ENCODE peak calls at places on chromosomes 1 and 21, in ten cellular contexts. One of them, this sample, is unnamed.

GRCh38 chr1:228362884-228363450 is 43.7 kb downstream of the TRIM11 start:
- DNase-seq in tibial nerve: no peak
- DNase-seq in heart right ventricle: no peak
- DNase-seq in A673: no peak
- DNase-seq in GM12878: no peak
- DNase-seq in lower leg skin: no peak
- DNase-seq in PC-3: no peak
- DNase-seq in dorsolateral prefrontal cortex: no peak
- DNase-seq in foreskin fibroblast: no peak
- DNase-seq in AG10803: no peak
- DNase-seq in this sample: no peak

GRCh38 chr1:116870322-116870721 is 39.4 kb upstream of the PTGFRN start:
- DNase-seq in tibial nerve: no peak
- DNase-seq in heart right ventricle: no peak
- DNase-seq in A673: no peak
- DNase-seq in GM12878: no peak
- DNase-seq in lower leg skin: no peak
- DNase-seq in PC-3: no peak
- DNase-seq in dorsolateral prefrontal cortex: no peak
- DNase-seq in foreskin fibroblast: no peak
- DNase-seq in AG10803: no peak
- DNase-seq in this sample: no peak

GRCh38 chr1:6419803-6420593 is at the start of gene HES2:
- DNase-seq in tibial nerve: no peak
- DNase-seq in heart right ventricle: no peak
- DNase-seq in A673: no peak
- DNase-seq in GM12878: no peak
- DNase-seq in lower leg skin: no peak
- DNase-seq in PC-3: peak; percentile 77
- DNase-seq in dorsolateral prefrontal cortex: no peak
- DNase-seq in foreskin fibroblast: no peak
- DNase-seq in AG10803: no peak
- DNase-seq in this sample: no peak

GRCh38 chr1:63701187-63701586 is 72.6 kb upstream of the ROR1 start:
- DNase-seq in tibial nerve: no peak
- DNase-seq in heart right ventricle: peak; percentile 25
- DNase-seq in A673: no peak
- DNase-seq in GM12878: no peak
- DNase-seq in lower leg skin: no peak
- DNase-seq in PC-3: peak; percentile 88
- DNase-seq in dorsolateral prefrontal cortex: no peak
- DNase-seq in foreskin fibroblast: no peak
- DNase-seq in AG10803: no peak
- DNase-seq in this sample: no peak

GRCh38 chr1:7470904-7471638 is 300.0 kb upstream of the VAMP3 start:
- DNase-seq in tibial nerve: peak; percentile 60
- DNase-seq in heart right ventricle: peak; percentile 63
- DNase-seq in A673: peak; percentile 94
- DNase-seq in GM12878: peak; percentile 23
- DNase-seq in lower leg skin: peak; percentile 69
- DNase-seq in PC-3: peak; percentile 95
- DNase-seq in dorsolateral prefrontal cortex: no peak
- DNase-seq in foreskin fibroblast: peak; percentile 98
- DNase-seq in AG10803: peak; percentile 98
- DNase-seq in this sample: peak; percentile 95

GRCh38 chr21:35437941-35438340 is 388.8 kb upstream of the RUNX1 start:
- DNase-seq in tibial nerve: no peak
- DNase-seq in heart right ventricle: no peak
- DNase-seq in A673: no peak
- DNase-seq in GM12878: no peak
- DNase-seq in lower leg skin: no peak
- DNase-seq in PC-3: no peak
- DNase-seq in dorsolateral prefrontal cortex: no peak
- DNase-seq in foreskin fibroblast: no peak
- DNase-seq in AG10803: no peak
- DNase-seq in this sample: no peak

GRCh38 chr1:212218911-212219310 is 66.3 kb upstream of the PPP2R5A start:
- DNase-seq in tibial nerve: no peak
- DNase-seq in heart right ventricle: no peak
- DNase-seq in A673: no peak
- DNase-seq in GM12878: peak; percentile 48
- DNase-seq in lower leg skin: no peak
- DNase-seq in PC-3: no peak
- DNase-seq in dorsolateral prefrontal cortex: no peak
- DNase-seq in foreskin fibroblast: peak; percentile 74
- DNase-seq in AG10803: peak; percentile 89
- DNase-seq in this sample: peak; percentile 71

GRCh38 chr1:25990702-25991395 is 7.0 kb downstream of the PAFAH2 start:
- DNase-seq in tibial nerve: no peak
- DNase-seq in heart right ventricle: no peak
- DNase-seq in A673: no peak
- DNase-seq in GM12878: no peak
- DNase-seq in lower leg skin: no peak
- DNase-seq in PC-3: no peak
- DNase-seq in dorsolateral prefrontal cortex: no peak
- DNase-seq in foreskin fibroblast: no peak
- DNase-seq in AG10803: no peak
- DNase-seq in this sample: no peak

DNA sequence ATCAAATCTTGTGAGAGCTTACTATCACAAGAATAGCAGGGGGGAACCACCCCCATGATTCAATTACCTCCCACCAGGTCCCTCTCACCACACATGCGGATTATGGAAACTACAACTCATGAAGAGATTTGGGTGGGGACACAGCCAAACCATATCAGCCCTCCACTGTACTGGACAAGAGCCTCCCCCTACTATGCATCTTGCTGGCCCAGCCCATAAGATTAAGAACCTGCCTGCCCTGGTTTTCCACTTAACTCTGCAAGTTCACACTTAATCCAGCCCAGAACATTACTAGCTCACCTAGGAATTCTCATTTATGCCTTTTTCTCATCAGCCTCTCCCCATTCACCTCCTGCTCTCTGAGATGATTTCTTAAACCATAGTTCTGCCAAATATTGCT is 18.0 kb upstream of the FBXO28 start:
- DNase-seq in tibial nerve: no peak
- DNase-seq in heart right ventricle: no peak
- DNase-seq in A673: no peak
- DNase-seq in GM12878: no peak
- DNase-seq in lower leg skin: no peak
- DNase-seq in PC-3: no peak
- DNase-seq in dorsolateral prefrontal cortex: no peak
- DNase-seq in foreskin fibroblast: no peak
- DNase-seq in AG10803: no peak
- DNase-seq in this sample: no peak
- TF ChIP-seq CTCF in tibial nerve: no peak
- TF ChIP-seq CTCF in heart right ventricle: no peak
- TF ChIP-seq CTCF in A673: no peak
- TF ChIP-seq CTCF in GM12878: no peak
- TF ChIP-seq CTCF in lower leg skin: no peak
- TF ChIP-seq CTCF in PC-3: no peak
- TF ChIP-seq CTCF in dorsolateral prefrontal cortex: no peak
- TF ChIP-seq CTCF in foreskin fibroblast: no peak
- TF ChIP-seq CTCF in AG10803: no peak
- TF ChIP-seq CTCF in this sample: no peak

GRCh38 chr1:94974824-94975223 is 47.9 kb upstream of the CNN3 start:
- DNase-seq in tibial nerve: no peak
- DNase-seq in heart right ventricle: no peak
- DNase-seq in A673: no peak
- DNase-seq in GM12878: no peak
- DNase-seq in lower leg skin: no peak
- DNase-seq in PC-3: peak; percentile 89
- DNase-seq in dorsolateral prefrontal cortex: no peak
- DNase-seq in foreskin fibroblast: peak; percentile 89
- DNase-seq in AG10803: peak; percentile 81
- DNase-seq in this sample: peak; percentile 56

GRCh38 chr1:94973271-94973922 is 46.5 kb upstream of the CNN3 start:
- DNase-seq in tibial nerve: no peak
- DNase-seq in heart right ventricle: no peak
- DNase-seq in A673: no peak
- DNase-seq in GM12878: no peak
- DNase-seq in lower leg skin: no peak
- DNase-seq in PC-3: no peak
- DNase-seq in dorsolateral prefrontal cortex: no peak
- DNase-seq in foreskin fibroblast: no peak
- DNase-seq in AG10803: peak; percentile 73
- DNase-seq in this sample: no peak

GRCh38 chr1:94971491-94971924 is 44.6 kb upstream of the CNN3 start:
- DNase-seq in tibial nerve: no peak
- DNase-seq in heart right ventricle: no peak
- DNase-seq in A673: peak; percentile 43
- DNase-seq in GM12878: no peak
- DNase-seq in lower leg skin: no peak
- DNase-seq in PC-3: peak; percentile 75
- DNase-seq in dorsolateral prefrontal cortex: no peak
- DNase-seq in foreskin fibroblast: peak; percentile 77
- DNase-seq in AG10803: peak; percentile 71
- DNase-seq in this sample: peak; percentile 65

GRCh38 chr1:94976996-94977548 is 50.2 kb upstream of the CNN3 start:
- DNase-seq in tibial nerve: no peak
- DNase-seq in heart right ventricle: no peak
- DNase-seq in A673: no peak
- DNase-seq in GM12878: no peak
- DNase-seq in lower leg skin: no peak
- DNase-seq in PC-3: no peak
- DNase-seq in dorsolateral prefrontal cortex: no peak
- DNase-seq in foreskin fibroblast: no peak
- DNase-seq in AG10803: no peak
- DNase-seq in this sample: no peak

DNA sequence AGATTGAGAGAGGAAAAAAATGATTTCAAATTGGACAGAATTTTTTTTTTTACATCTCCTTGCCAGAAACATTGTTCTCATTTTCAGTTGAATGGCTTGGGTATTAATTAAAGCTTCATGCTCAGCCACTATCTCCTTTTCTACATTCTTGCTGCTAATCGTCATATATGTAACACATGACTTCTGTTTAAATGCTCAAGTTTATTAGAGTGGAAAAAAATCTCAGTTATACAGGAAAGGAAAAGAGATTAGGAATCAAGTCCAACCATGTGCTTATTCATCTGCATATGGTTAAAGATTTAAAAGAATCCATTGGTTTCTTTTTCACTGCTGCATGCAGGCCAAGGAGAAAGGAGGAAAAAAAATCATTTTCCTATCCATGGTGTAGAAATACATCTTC is 47.3 kb upstream of the CNN3 start:
- DNase-seq in tibial nerve: no peak
- DNase-seq in heart right ventricle: no peak
- DNase-seq in A673: no peak
- DNase-seq in GM12878: no peak
- DNase-seq in lower leg skin: no peak
- DNase-seq in PC-3: no peak
- DNase-seq in dorsolateral prefrontal cortex: no peak
- DNase-seq in foreskin fibroblast: no peak
- DNase-seq in AG10803: peak; percentile 87
- DNase-seq in this sample: no peak
- H3K4me3 ChIP-seq in tibial nerve: no peak overlapping the region
- H3K4me3 ChIP-seq in heart right ventricle: no peak overlapping the region
- H3K4me3 ChIP-seq in A673: no peak overlapping the region
- H3K4me3 ChIP-seq in GM12878: no peak overlapping the region
- H3K4me3 ChIP-seq in lower leg skin: no peak overlapping the region
- H3K4me3 ChIP-seq in PC-3: no peak overlapping the region
- H3K4me3 ChIP-seq in dorsolateral prefrontal cortex: no peak overlapping the region
- H3K4me3 ChIP-seq in foreskin fibroblast: peak overlapping the region; percentile 17
- H3K4me3 ChIP-seq in AG10803: no peak overlapping the region
- H3K4me3 ChIP-seq in this sample: no peak overlapping the region

GRCh38 chr1:118877668-118878067 is 110.5 kb downstream of the TBX15 start:
- DNase-seq in tibial nerve: no peak
- DNase-seq in heart right ventricle: no peak
- DNase-seq in A673: no peak
- DNase-seq in GM12878: no peak
- DNase-seq in lower leg skin: no peak
- DNase-seq in PC-3: no peak
- DNase-seq in dorsolateral prefrontal cortex: no peak
- DNase-seq in foreskin fibroblast: no peak
- DNase-seq in AG10803: no peak
- DNase-seq in this sample: no peak

GRCh38 chr1:118881751-118882150 is 106.4 kb downstream of the TBX15 start:
- DNase-seq in tibial nerve: no peak
- DNase-seq in heart right ventricle: no peak
- DNase-seq in A673: no peak
- DNase-seq in GM12878: no peak
- DNase-seq in lower leg skin: no peak
- DNase-seq in PC-3: no peak
- DNase-seq in dorsolateral prefrontal cortex: no peak
- DNase-seq in foreskin fibroblast: no peak
- DNase-seq in AG10803: peak; percentile 40
- DNase-seq in this sample: no peak

DNA sequence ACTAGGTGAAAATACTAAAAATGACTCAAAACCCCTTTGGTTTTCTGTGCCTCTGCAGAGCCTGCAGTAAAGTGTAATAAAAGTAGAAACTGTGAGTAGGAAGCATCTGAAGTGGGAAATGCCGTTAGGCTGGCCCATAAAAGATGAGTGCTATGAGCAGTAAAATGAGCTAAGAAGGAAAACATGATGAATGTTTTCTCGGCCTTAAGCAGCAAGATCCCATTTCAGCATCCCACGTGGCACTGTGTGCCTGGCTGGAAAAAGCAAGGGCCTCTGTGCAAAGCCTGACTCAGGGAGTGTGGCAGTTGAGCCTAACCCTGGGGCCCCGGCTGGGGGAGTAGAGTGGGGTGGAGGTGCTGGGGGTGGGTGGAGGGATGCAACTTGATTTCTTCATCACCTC is 109.5 kb downstream of the TBX15 start:
- DNase-seq in tibial nerve: no peak
- DNase-seq in heart right ventricle: no peak
- DNase-seq in A673: no peak
- DNase-seq in GM12878: no peak
- DNase-seq in lower leg skin: no peak
- DNase-seq in PC-3: no peak
- DNase-seq in dorsolateral prefrontal cortex: no peak
- DNase-seq in foreskin fibroblast: no peak
- DNase-seq in AG10803: no peak
- DNase-seq in this sample: no peak
- TF ChIP-seq CTCF in tibial nerve: no peak
- TF ChIP-seq CTCF in heart right ventricle: no peak
- TF ChIP-seq CTCF in A673: no peak
- TF ChIP-seq CTCF in GM12878: no peak
- TF ChIP-seq CTCF in lower leg skin: no peak
- TF ChIP-seq CTCF in PC-3: no peak
- TF ChIP-seq CTCF in dorsolateral prefrontal cortex: no peak
- TF ChIP-seq CTCF in foreskin fibroblast: no peak
- TF ChIP-seq CTCF in AG10803: no peak
- TF ChIP-seq CTCF in this sample: no peak

DNA sequence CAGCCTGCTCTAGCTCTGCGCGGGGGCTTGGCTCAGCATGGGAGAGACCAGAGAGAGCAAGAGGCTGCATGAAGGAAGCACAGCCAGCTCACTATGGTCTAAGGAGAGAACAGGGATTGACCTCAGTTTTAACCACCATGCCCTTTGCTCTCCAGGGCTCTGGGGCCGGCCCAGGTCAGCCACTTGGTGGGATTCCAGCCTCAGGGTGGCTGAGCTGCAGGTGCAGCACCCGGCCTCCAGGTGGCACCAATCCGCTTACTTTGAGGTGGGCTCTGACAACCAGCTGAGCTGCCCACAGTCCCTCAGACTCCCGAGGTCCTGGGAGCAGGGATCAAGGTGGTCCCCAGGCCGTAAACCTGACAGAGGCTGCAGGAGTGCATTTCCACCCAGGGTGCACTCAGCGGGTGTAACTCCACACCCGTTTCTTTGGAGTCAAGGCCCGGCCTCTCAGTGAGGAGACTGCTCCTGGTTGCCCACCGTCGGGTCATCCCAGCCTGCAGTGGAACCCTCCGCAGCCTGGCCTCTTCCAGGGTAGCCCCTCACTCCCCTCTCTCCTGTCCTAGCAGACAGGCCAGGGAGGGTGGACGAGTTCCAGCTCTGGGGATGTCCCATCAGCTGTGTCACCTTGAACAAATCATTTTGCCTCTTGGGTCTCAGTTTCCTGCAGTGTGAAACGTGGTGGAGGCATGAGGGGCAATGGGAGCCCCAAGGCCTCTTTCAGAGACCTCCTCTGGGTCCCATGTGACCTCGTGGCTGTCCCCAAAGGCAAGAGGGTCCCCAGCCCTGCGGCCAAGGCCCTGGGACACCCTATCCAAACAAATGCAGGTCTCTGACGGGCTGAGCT is 607 bp upstream of the LGR6 start:
- DNase-seq in tibial nerve: peak; percentile 43
- DNase-seq in heart right ventricle: peak; percentile 62
- DNase-seq in A673: peak; percentile 59
- DNase-seq in GM12878: no peak
- DNase-seq in lower leg skin: no peak
- DNase-seq in PC-3: peak; percentile 58
- DNase-seq in dorsolateral prefrontal cortex: peak; percentile 67
- DNase-seq in foreskin fibroblast: peak; percentile 16
- DNase-seq in AG10803: peak; percentile 33
- DNase-seq in this sample: no peak
- H3K4me3 ChIP-seq in tibial nerve: no peak overlapping the region
- H3K4me3 ChIP-seq in heart right ventricle: peak overlapping the region; percentile 23
- H3K4me3 ChIP-seq in A673: no peak overlapping the region
- H3K4me3 ChIP-seq in GM12878: no peak overlapping the region
- H3K4me3 ChIP-seq in lower leg skin: no peak overlapping the region
- H3K4me3 ChIP-seq in PC-3: no peak overlapping the region
- H3K4me3 ChIP-seq in dorsolateral prefrontal cortex: no peak overlapping the region
- H3K4me3 ChIP-seq in foreskin fibroblast: no peak overlapping the region
- H3K4me3 ChIP-seq in AG10803: no peak overlapping the region
- H3K4me3 ChIP-seq in this sample: no peak overlapping the region